ENCODE peak calls at places on chromosomes 3 and 15, in seven cellular contexts. P, I, Y, K, J, N and X are unnamed samples.

GRCh38 chr15:51192560-51193280 is 98.0 kb upstream of the TNFAIP8L3 start:
- DNase-seq in P (peak; percentile 76), I (peak; percentile 93), Y (peak; percentile 78), N (peak; percentile 61), K (peak; percentile 87), J (peak; percentile 47), X (peak; percentile 95)

GRCh38 chr3:4985330-4986174 is 6.3 kb downstream of the BHLHE40 start:
- DNase-seq in J (peak; percentile 84), P (no peak), I (peak; percentile 53), K (peak; percentile 57), N (peak; percentile 77), Y (peak; percentile 66), X (no peak)

GRCh38 chr3:117885046-117885445 is 1149.6 kb downstream of the IGSF11 start:
- DNase-seq in P (no peak), J (no peak), N (no peak), Y (no peak), I (no peak), K (no peak), X (no peak)

GRCh38 chr15:75171408-75171807 is 30.3 kb upstream of the C15orf39 start:
- DNase-seq in Y (peak; percentile 80), I (no peak), P (no peak), K (no peak), N (no peak), J (peak; percentile 88), X (no peak)

GRCh38 chr3:121111914-121112612 is 204.1 kb downstream of the STXBP5L start:
- DNase-seq in Y (no peak), P (no peak), J (no peak), K (no peak), I (peak; percentile 21), N (no peak), X (peak; percentile 27)

GRCh38 chr3:47158208-47158607 is 5.7 kb downstream of the SETD2 start:
- DNase-seq in N (no peak), J (no peak), K (no peak), P (no peak), I (no peak), Y (no peak), X (no peak)

GRCh38 chr3:155631323-155632019 is 113.4 kb downstream of the PLCH1 start:
- DNase-seq in P (no peak), J (no peak), K (no peak), N (no peak), I (no peak), Y (no peak), X (no peak)

GRCh38 chr3:129576514-129577345 is 29.7 kb downstream of the PLXND1 start:
- DNase-seq in J (no peak), Y (peak; percentile 28), I (peak; percentile 80), K (peak; percentile 64), P (peak; percentile 55), N (no peak), X (no peak)

GRCh38 chr3:63960048-63960711 is 48.0 kb upstream of the SCAANT1 start:
- DNase-seq in K (no peak), J (peak; percentile 30), I (no peak), N (peak; percentile 4), Y (peak; percentile 70), P (no peak), X (no peak)

GRCh38 chr3:55951371-55951770 is 464.3 kb upstream of the WNT5A start:
- DNase-seq in N (no peak), Y (no peak), I (no peak), P (no peak), J (no peak), K (no peak), X (no peak)

GRCh38 chr3:13377021-13377420 is 43.1 kb downstream of the NUP210 start:
- DNase-seq in K (no peak), N (no peak), I (no peak), Y (no peak), J (no peak), P (no peak), X (no peak)

GRCh38 chr15:95174880-95175279 is 943.5 kb downstream of the MCTP2 start:
- DNase-seq in J (no peak), Y (peak; percentile 95), N (no peak), P (no peak), I (no peak), K (no peak), X (no peak)

GRCh38 chr3:15271785-15272381 is 60.5 kb downstream of the SH3BP5 start:
- DNase-seq in J (no peak), K (peak; percentile 67), P (peak; percentile 70), Y (no peak), I (peak; percentile 74), N (no peak), X (no peak)

GRCh38 chr3:191430103-191430502 is 30.9 kb upstream of the PYDC2 start:
- DNase-seq in Y (no peak), I (no peak), P (no peak), N (no peak), K (no peak), J (no peak), X (no peak)

GRCh38 chr3:126313580-126314304 is 43.5 kb downstream of the KLF15 start:
- DNase-seq in Y (no peak), J (no peak), P (no peak), I (no peak), K (no peak), N (no peak), X (no peak)

GRCh38 chr3:122697952-122698625 is 17.4 kb downstream of the PARP14 start:
- DNase-seq in J (no peak), N (no peak), Y (no peak), I (no peak), K (no peak), P (peak; percentile 54), X (no peak)

GRCh38 chr3:17726313-17726712 is 16.1 kb downstream of the TBC1D5 start:
- DNase-seq in P (no peak), K (no peak), J (no peak), I (no peak), Y (no peak), N (no peak), X (no peak)

GRCh38 chr3:100782906-100783305 is 73.6 kb downstream of the TFG start:
- DNase-seq in N (no peak), I (no peak), K (no peak), Y (peak; percentile 61), P (no peak), J (no peak), X (no peak)

GRCh38 chr3:190495796-190496195 is 18.1 kb upstream of the IL1RAP start:
- DNase-seq in J (no peak), P (no peak), K (no peak), N (no peak), Y (no peak), I (no peak), X (no peak)

GRCh38 chr15:68415501-68416157 is 16.3 kb downstream of the ITGA11 start:
- DNase-seq in J (peak; percentile 53), I (peak; percentile 67), N (no peak), Y (no peak), K (no peak), P (no peak), X (no peak)